ENCODE peak calls at places on chromosomes 3 and 15, in seven cellular contexts. M, A, B, T, Y, P and L are unnamed samples.

GRCh38 chr3:134134698-134135415 is 105.1 kb upstream of the SLCO2A1 start:
- DNase-seq in A (no peak), P (no peak), T (no peak), M (no peak), Y (peak; percentile 8), B (no peak), L (no peak)

GRCh38 chr15:74238984-74239645 is 3.0 kb downstream of the CCDC33 start:
- DNase-seq in M (no peak), A (no peak), Y (no peak), B (no peak), P (no peak), T (no peak), L (no peak)

GRCh38 chr3:193981534-193981933 is 154.4 kb upstream of the HES1 start:
- DNase-seq in M (no peak), A (no peak), T (no peak), B (no peak), Y (no peak), P (no peak), L (no peak)

GRCh38 chr3:170007031-170007663 is 30.6 kb upstream of the GPR160 start:
- DNase-seq in A (no peak), B (peak; percentile 85), T (peak; percentile 84), M (peak; percentile 64), Y (no peak), P (no peak), L (no peak)

GRCh38 chr3:122167630-122168029 is 15.8 kb upstream of the CASR start:
- DNase-seq in M (no peak), T (no peak), Y (no peak), A (no peak), P (no peak), B (no peak), L (no peak)

GRCh38 chr3:126005951-126006350 is 37.0 kb downstream of the ROPN1B start:
- DNase-seq in Y (no peak), T (peak; percentile 82), A (no peak), M (peak; percentile 65), P (peak; percentile 63), B (no peak), L (peak; percentile 22)

GRCh38 chr3:13568515-13568995 is 19.6 kb downstream of the FBLN2 start:
- DNase-seq in P (no peak), Y (no peak), A (no peak), T (no peak), M (no peak), B (no peak), L (no peak)

GRCh38 chr15:91890614-91891013 is 37.1 kb downstream of the SLCO3A1 start:
- DNase-seq in M (peak; percentile 48), T (peak; percentile 54), P (peak; percentile 82), A (no peak), Y (no peak), B (no peak), L (peak; percentile 81)

GRCh38 chr3:70856414-70857162 is 544.1 kb upstream of the MDFIC2 start:
- DNase-seq in P (peak; percentile 92), T (peak; percentile 99), A (no peak), M (peak; percentile 98), B (no peak), Y (no peak), L (peak; percentile 94)

GRCh38 chr15:73746883-73747282 is 6.3 kb downstream of the INSYN1 start:
- DNase-seq in P (no peak), T (no peak), A (no peak), Y (no peak), B (no peak), M (no peak), L (no peak)

GRCh38 chr15:93955197-93955596 is 276.2 kb upstream of the MCTP2 start:
- DNase-seq in B (no peak), P (no peak), A (no peak), M (no peak), T (no peak), Y (no peak), L (no peak)

GRCh38 chr3:146953523-146954125 is 348.5 kb upstream of the PLSCR5 start:
- DNase-seq in M (peak; percentile 93), A (no peak), T (peak; percentile 1), B (no peak), P (no peak), Y (no peak), L (no peak)

GRCh38 chr15:56910801-56911200 is 7.6 kb upstream of the TCF12 start:
- DNase-seq in P (no peak), T (no peak), M (no peak), A (no peak), B (no peak), Y (no peak), L (no peak)

GRCh38 chr3:69368129-69368741 is 17.7 kb downstream of the FRMD4B start:
- DNase-seq in M (no peak), A (no peak), T (no peak), B (peak; percentile 95), Y (no peak), P (peak; percentile 74), L (no peak)

GRCh38 chr3:24963762-24964625 is 464.1 kb upstream of the RARB start:
- DNase-seq in A (no peak), T (peak; percentile 17), M (peak; percentile 18), B (peak; percentile 23), P (no peak), Y (no peak), L (no peak)

GRCh38 chr15:79474252-79474651 is 42.1 kb downstream of the MINAR1 start:
- DNase-seq in M (peak; percentile 96), Y (no peak), A (no peak), B (no peak), P (peak; percentile 25), T (peak; percentile 31), L (no peak)

GRCh38 chr3:124063168-124063909 is 71.4 kb upstream of the ROPN1 start:
- DNase-seq in B (no peak), P (no peak), M (peak; percentile 61), Y (no peak), A (no peak), T (peak; percentile 60), L (no peak)

GRCh38 chr3:124831631-124832184 is 55.5 kb downstream of the ITGB5 start:
- DNase-seq in T (no peak), A (no peak), B (no peak), Y (no peak), P (no peak), M (no peak), L (no peak)

GRCh38 chr3:107855710-107856109 is 235.1 kb downstream of the CD47 start:
- DNase-seq in B (no peak), T (peak; percentile 13), Y (no peak), A (no peak), P (no peak), M (peak; percentile 4), L (no peak)

GRCh38 chr3:167887096-167887495 is 151.6 kb downstream of the SERPINI1 start:
- DNase-seq in P (no peak), B (no peak), A (no peak), M (peak; percentile 17), T (peak; percentile 4), Y (no peak), L (peak; percentile 33)

GRCh38 chr15:84840741-84841429 is 23.7 kb downstream of the ALPK3 start:
- DNase-seq in Y (peak; percentile 81), M (peak; percentile 57), B (no peak), T (peak; percentile 32), A (peak; percentile 79), P (no peak), L (no peak)

GRCh38 chr15:31438601-31439265 is 112.1 kb downstream of the KLF13 start:
- DNase-seq in A (no peak), M (no peak), T (no peak), P (no peak), B (no peak), Y (no peak), L (no peak)

GRCh38 chr3:21729888-21730459 is 21.0 kb downstream of the ZNF385D start:
- DNase-seq in M (no peak), T (no peak), A (no peak), Y (no peak), B (no peak), P (no peak), L (no peak)

DNA sequence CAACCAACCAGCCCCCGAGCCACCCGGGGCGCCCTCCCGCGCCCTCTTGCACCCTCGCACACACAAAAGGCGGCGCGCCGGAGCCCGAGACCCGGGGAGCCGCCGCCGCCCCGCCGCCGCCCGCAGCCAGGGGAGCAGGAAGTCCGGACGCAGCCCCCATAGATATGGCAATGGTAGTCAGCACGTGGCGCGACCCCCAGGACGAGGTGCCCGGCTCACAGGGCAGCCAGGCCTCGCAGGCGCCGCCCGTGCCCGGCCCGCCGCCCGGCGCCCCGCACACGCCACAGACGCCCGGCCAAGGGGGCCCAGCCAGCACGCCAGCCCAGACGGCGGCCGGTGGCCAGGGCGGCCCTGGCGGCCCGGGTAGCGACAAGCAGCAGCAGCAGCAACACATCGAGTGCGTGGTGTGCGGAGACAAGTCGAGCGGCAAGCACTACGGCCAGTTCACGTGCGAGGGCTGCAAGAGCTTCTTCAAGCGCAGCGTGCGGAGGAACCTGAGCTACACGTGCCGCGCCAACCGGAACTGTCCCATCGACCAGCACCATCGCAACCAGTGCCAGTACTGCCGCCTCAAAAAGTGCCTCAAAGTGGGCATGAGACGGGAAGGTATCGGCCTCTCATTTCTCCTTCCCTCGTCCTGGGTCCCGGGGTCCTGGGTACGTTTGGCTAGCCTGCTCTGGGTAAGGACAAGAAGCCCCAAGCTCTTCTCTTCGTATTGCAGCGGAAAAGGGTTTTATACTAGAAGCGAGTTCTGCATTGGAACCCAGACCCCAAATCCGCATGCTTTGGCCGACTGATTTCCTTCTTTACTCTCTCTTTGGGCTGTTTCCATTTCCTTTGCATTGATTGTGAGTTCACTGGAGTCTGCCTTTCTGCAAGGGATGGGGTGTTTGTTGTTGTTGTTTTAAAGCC is 1.7 kb downstream of the NR2F2 start:
- DNase-seq in M (peak; percentile 35), P (no peak), B (no peak), A (no peak), T (no peak), Y (peak; percentile 87), L (no peak)
- H3K27ac ChIP-seq in M (peak overlapping the region; percentile 86), P (peak overlapping the region; percentile 69), B (no peak overlapping the region), A (peak overlapping the region; percentile 96), T (peak overlapping the region; percentile 98), Y (peak overlapping the region; percentile 93), L (peak overlapping the region; percentile 94)

GRCh38 chr3:129398803-129399144 is 29.7 kb downstream of the EFCAB12 start:
- DNase-seq in Y (no peak), A (no peak), B (no peak), T (peak; percentile 29), M (peak; percentile 24), P (no peak), L (no peak)
- H3K27ac ChIP-seq in Y (peak overlapping the region; percentile 92), A (peak overlapping the region; percentile 94), B (no peak overlapping the region), T (peak overlapping the region; percentile 89), M (peak overlapping the region; percentile 92), P (peak overlapping the region; percentile 96), L (peak overlapping the region; percentile 73)

GRCh38 chr3:56917740-56918568 is 116.2 kb upstream of the ARHGEF3 start:
- DNase-seq in Y (no peak), M (no peak), P (no peak), A (no peak), T (no peak), B (peak; percentile 79), L (no peak)
- H3K27ac ChIP-seq in Y (peak overlapping the region; percentile 80), M (no peak overlapping the region), P (no peak overlapping the region), A (peak overlapping the region; percentile 3), T (no peak overlapping the region), B (peak overlapping the region; percentile 96), L (no peak overlapping the region)

DNA sequence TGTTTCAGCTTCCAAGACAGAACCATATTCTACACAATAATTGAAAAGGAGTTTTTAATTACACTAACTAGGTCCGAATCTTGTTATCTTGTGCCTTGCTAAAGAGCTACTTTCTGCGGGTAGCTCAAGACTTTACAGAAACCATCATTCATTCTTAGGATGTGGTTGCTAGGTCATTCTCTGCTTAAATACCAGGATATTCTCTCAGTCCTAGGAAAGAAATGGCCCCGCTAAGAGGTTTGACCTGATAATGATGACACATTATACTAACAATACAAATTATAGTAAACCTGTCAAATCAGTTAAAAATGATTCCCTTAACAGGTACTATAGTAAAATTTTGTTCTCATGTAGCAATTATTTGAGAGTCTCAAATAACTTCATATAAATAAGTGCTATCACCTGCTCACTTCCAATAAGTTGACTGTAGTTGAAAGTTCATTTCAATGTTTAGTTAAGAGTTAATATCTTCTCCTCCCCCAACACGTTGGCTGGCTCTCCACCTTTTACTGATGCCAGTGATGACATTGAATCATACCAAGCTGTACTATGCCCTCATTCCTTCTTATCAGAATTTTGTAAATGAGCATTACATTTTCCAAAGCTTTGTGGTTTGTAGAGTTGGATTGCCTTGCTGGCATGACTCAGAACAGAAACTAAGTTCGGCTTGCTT is 3.6 kb upstream of the C3orf85 start:
- DNase-seq in P (no peak), B (no peak), A (no peak), Y (no peak), T (peak; percentile 0), M (peak; percentile 93), L (no peak)
- H3K27ac ChIP-seq in P (no peak overlapping the region), B (no peak overlapping the region), A (no peak overlapping the region), Y (no peak overlapping the region), T (no peak overlapping the region), M (peak overlapping the region; percentile 20), L (no peak overlapping the region)